ENCODE peak calls at places on chromosome 11, in seven cellular contexts. T is EL, K is NCI-H146, I is RWPE1, V is activated gamma-delta T cell treated with Interleukin-2 at 50 U/mL for 16 hours, L is NCI-H1092 treated with DMSO at 0.1 percent for 48 hours, M is dorsolateral prefrontal cortex. F is an unnamed sample.

GRCh38 chr11:64802370-64803162 is 448 bp downstream of the MAP4K2 start:
- DNase-seq in T (no peak), K (no peak), I (no peak), V (no peak), L (no peak), M (no peak), F (peak)

GRCh38 chr11:126502982-126503381 is 147.5 kb downstream of the ST3GAL4 start:
- DNase-seq in T (no peak), K (no peak), I (no peak), V (no peak), L (no peak), M (no peak), F (no peak)

GRCh38 chr11:92226331-92227232 is 2.0 kb downstream of the FAT3 start:
- DNase-seq in T (peak), K (no peak), I (no peak), V (no peak), L (peak), M (peak), F (peak)

GRCh38 chr11:32186118-32186517 is 95.2 kb downstream of the RCN1 start:
- DNase-seq in T (no peak), K (no peak), I (no peak), V (no peak), L (no peak), M (no peak), F (no peak)

GRCh38 chr11:74749127-74749964 is 697 bp downstream of the RNF169 start:
- DNase-seq in T (peak), K (peak), I (peak), V (peak), L (peak), M (no peak), F (peak)

GRCh38 chr11:69417211-69418085 is 64.0 kb upstream of the LINC01488 start:
- DNase-seq in T (no peak), K (no peak), I (no peak), V (no peak), L (no peak), M (no peak), F (peak)

GRCh38 chr11:121035169-121035755 is 11.4 kb downstream of the TBCEL start:
- DNase-seq in T (no peak), K (no peak), I (no peak), V (no peak), L (peak), M (no peak), F (peak)

GRCh38 chr11:116217006-116217405 is 555.8 kb downstream of the BUD13 start:
- DNase-seq in T (peak), K (peak), I (no peak), V (no peak), L (peak), M (peak), F (no peak)

F was measured in osteoblast.